ENCODE peak calls at places on chromosomes 4 and X, in ten cellular contexts. I is AG04450; X is pancreas; L is MG63; W is HL-60; E is fibroblast of pulmonary artery; Z is KBM-7; M is foreskin fibroblast; F is HEK293T; D is stimulated activated CD4-positive, alpha-beta T cell treated with anti-CD3 and anti-CD28 coated beads, Interleukin-2, amount 100 ng/mL, for 48 hours. G is an unnamed sample.

GRCh38 chr4:7823416-7823824 is 116.2 kb downstream of the AFAP1 start:
- DNase-seq in X (no peak), W (no peak), Z (no peak), I (no peak), E (peak), M (peak), D (no peak), F (no peak), L (no peak), G (no peak)

GRCh38 chr4:6695660-6696581 is 2.2 kb downstream of the S100P start:
- DNase-seq in E (no peak), L (no peak), X (no peak), W (no peak), M (peak), D (no peak), F (no peak), I (no peak), Z (peak), G (no peak)

GRCh38 chr4:72568959-72569718 is at the start of gene ADAMTS3:
- DNase-seq in I (peak), X (peak), Z (peak), F (peak), M (peak), L (peak), D (no peak), E (peak), W (no peak), G (peak)

GRCh38 chrX:40085714-40086113 is 12.0 kb downstream of the BCOR start:
- DNase-seq in L (peak), E (no peak), X (peak), I (no peak), D (no peak), W (no peak), Z (no peak), M (no peak), F (no peak), G (no peak)

GRCh38 chr4:11743961-11744360 is 315.3 kb upstream of the HS3ST1 start:
- DNase-seq in W (no peak), Z (no peak), X (no peak), L (no peak), D (no peak), M (no peak), F (no peak), I (no peak), E (no peak), G (no peak)

GRCh38 chr4:122739174-122739573 is 6.7 kb downstream of the BBS12 start:
- DNase-seq in X (no peak), L (no peak), I (peak), F (no peak), E (peak), M (peak), Z (no peak), D (no peak), W (no peak), G (no peak)

GRCh38 chr4:77699731-77700210 is 94.2 kb downstream of the CXCL13 start:
- DNase-seq in Z (no peak), W (no peak), X (no peak), E (peak), M (peak), I (peak), L (no peak), D (no peak), F (peak), G (peak)

GRCh38 chr4:2413821-2414610 is 4.4 kb downstream of the ZFYVE28 start:
- DNase-seq in M (peak), X (no peak), L (no peak), I (no peak), D (no peak), Z (no peak), E (peak), F (no peak), W (no peak), G (peak)

GRCh38 chrX:13285693-13286092 is 34.2 kb downstream of the ATXN3L start:
- DNase-seq in L (no peak), X (no peak), Z (no peak), D (no peak), E (no peak), M (no peak), W (no peak), F (no peak), I (no peak), G (no peak)

GRCh38 chr4:120921456-120922389 is 803 bp downstream of the PRDM5 start:
- DNase-seq in E (peak), L (peak), W (no peak), M (peak), X (peak), D (peak), Z (no peak), I (peak), F (peak), G (peak)

GRCh38 chrX:101759000-101759399 is 99.3 kb upstream of the ARMCX2 start:
- DNase-seq in M (peak), F (peak), Z (peak), I (peak), D (peak), L (peak), E (peak), X (no peak), W (no peak), G (peak)

GRCh38 chr4:75995727-75996126 is 5.0 kb upstream of the SDAD1 start:
- DNase-seq in I (no peak), Z (peak), X (no peak), F (peak), M (peak), L (no peak), E (peak), W (no peak), D (no peak), G (peak)

GRCh38 chrX:1599791-1600405 is 8.5 kb downstream of the AKAP17A start:
- DNase-seq in W (no peak), E (no peak), F (no peak), D (no peak), X (no peak), Z (no peak), M (no peak), L (no peak), I (no peak), G (no peak)

GRCh38 chr4:25258980-25259578 is 25.2 kb downstream of the PI4K2B start:
- DNase-seq in W (no peak), I (no peak), L (no peak), E (peak), F (no peak), Z (no peak), D (no peak), X (no peak), M (peak), G (peak)

GRCh38 chr4:2336659-2337058 is 74.8 kb upstream of the MXD4 start:
- DNase-seq in W (no peak), E (no peak), F (no peak), I (no peak), D (no peak), X (no peak), L (no peak), M (no peak), Z (no peak), G (no peak)

GRCh38 chr4:137663376-137664054 is 131.2 kb upstream of the PCDH18 start:
- DNase-seq in E (peak), F (no peak), Z (no peak), D (no peak), W (no peak), I (no peak), M (peak), X (no peak), L (no peak), G (peak)

GRCh38 chr4:171880136-171880535 is 66.9 kb downstream of the GALNTL6 start:
- DNase-seq in W (no peak), E (peak), L (no peak), Z (no peak), F (no peak), M (peak), D (no peak), X (no peak), I (peak), G (peak)

GRCh38 chr4:183335369-183335940 is 13.2 kb upstream of the CLDN24 start:
- DNase-seq in X (no peak), M (peak), D (no peak), I (peak), W (no peak), L (peak), Z (peak), F (no peak), E (peak), G (peak)

GRCh38 chr4:172899861-172900260 is 268.8 kb upstream of the GALNT7 start:
- DNase-seq in W (no peak), F (no peak), L (no peak), M (no peak), I (no peak), E (no peak), Z (no peak), D (no peak), X (no peak), G (no peak)

GRCh38 chrX:82692991-82693390 is 815.1 kb upstream of the POU3F4 start:
- DNase-seq in L (no peak), X (no peak), D (no peak), F (no peak), W (no peak), I (no peak), Z (no peak), M (no peak), E (no peak), G (no peak)

GRCh38 chrX:31546130-31546529 is 474.3 kb upstream of the FTHL17 start:
- DNase-seq in W (no peak), F (no peak), I (peak), E (peak), Z (no peak), X (no peak), D (no peak), L (peak), M (peak), G (peak)

GRCh38 chr4:1449475-1449832 is 43.2 kb upstream of the NKX1-1 start:
- DNase-seq in E (no peak), X (no peak), L (no peak), M (no peak), I (no peak), D (no peak), W (no peak), F (no peak), Z (no peak), G (no peak)

GRCh38 chrX:42143866-42144592 is 220.7 kb upstream of the CASK start:
- DNase-seq in M (no peak), D (no peak), I (no peak), L (no peak), Z (peak), E (peak), W (no peak), X (no peak), F (peak), G (no peak)

GRCh38 chr4:40311811-40312346 is 23.3 kb upstream of the CHRNA9 start:
- DNase-seq in L (no peak), W (no peak), E (peak), F (no peak), D (no peak), X (no peak), M (no peak), I (no peak), Z (peak), G (no peak)

GRCh38 chr4:139955600-139955999 is 198.4 kb downstream of the MAML3 start:
- DNase-seq in Z (no peak), E (no peak), M (no peak), X (no peak), L (no peak), W (no peak), D (no peak), F (no peak), I (no peak), G (no peak)

GRCh38 chrX:139538907-139539593 is 8.5 kb downstream of the F9 start:
- DNase-seq in W (no peak), M (no peak), E (no peak), F (no peak), L (no peak), Z (peak), X (no peak), D (no peak), I (no peak), G (peak)

GRCh38 chr4:20430555-20430954 is 178.8 kb downstream of the SLIT2 start:
- DNase-seq in Z (no peak), D (no peak), E (no peak), I (peak), W (no peak), L (peak), M (peak), F (no peak), X (no peak), G (peak)

GRCh38 chrX:40646489-40647306 is 663 bp downstream of the CXorf38 start:
- DNase-seq in I (no peak), Z (peak), W (peak), D (peak), E (peak), M (peak), L (peak), X (peak), F (peak), G (no peak)

GRCh38 chr4:28176942-28177341 is 1316.3 kb downstream of the STIM2 start:
- DNase-seq in E (no peak), I (no peak), Z (no peak), W (no peak), X (no peak), M (no peak), F (no peak), D (no peak), L (no peak), G (no peak)

GRCh38 chrX:149631293-149632165 is at the start of gene TMEM185A:
- DNase-seq in I (no peak), Z (peak), F (peak), W (peak), X (peak), M (peak), L (peak), D (peak), E (peak), G (peak)

GRCh38 chr4:148225639-148226038 is 216.6 kb downstream of the NR3C2 start:
- DNase-seq in D (no peak), X (no peak), L (no peak), F (no peak), M (no peak), E (no peak), W (no peak), Z (no peak), I (no peak), G (no peak)

GRCh38 chr4:123788577-123788976 is 392.0 kb downstream of the SPRY1 start:
- DNase-seq in F (no peak), W (no peak), X (no peak), Z (no peak), E (peak), L (no peak), I (no peak), M (peak), D (no peak), G (no peak)

GRCh38 chrX:102155806-102156179 is at the start of gene BEX5:
- DNase-seq in L (peak), I (no peak), Z (peak), F (peak), M (peak), W (no peak), X (peak), E (no peak), D (peak), G (peak)

GRCh38 chr4:158530391-158530790 is 8.7 kb downstream of the RXFP1 start:
- DNase-seq in Z (no peak), F (no peak), E (no peak), W (no peak), M (no peak), L (no peak), X (no peak), D (no peak), I (no peak), G (no peak)

GRCh38 chrX:119147486-119147885 is 19.9 kb upstream of the KIAA1210 start:
- DNase-seq in F (no peak), W (no peak), D (no peak), X (no peak), I (no peak), Z (no peak), L (no peak), M (no peak), E (no peak), G (no peak)

GRCh38 chr4:14125375-14126129 is 498.0 kb upstream of the BOD1L1 start:
- DNase-seq in D (no peak), I (no peak), Z (peak), M (peak), W (peak), X (no peak), L (no peak), E (no peak), F (no peak), G (no peak)